ENCODE peak calls at places on chromosomes 12 and 14, in six cellular contexts. W is mesothelial cell of epicardium, R is body of pancreas, Z is fibroblast of pulmonary artery, B is endothelial cell, D is GM10248. J is an unnamed sample.

GRCh38 chr12:26117321-26117720 is 7.5 kb downstream of the BHLHE41 start:
- DNase-seq in W (no peak), R (no peak), Z (no peak), B (no peak), D (no peak), J (no peak)

GRCh38 chr12:10393291-10393690 is 3.5 kb upstream of the KLRK1 start:
- DNase-seq in W (no peak), R (no peak), Z (no peak), B (no peak), D (no peak), J (no peak)

GRCh38 chr12:130494736-130495135 is 157.0 kb downstream of the PIWIL1 start:
- DNase-seq in W (no peak), R (no peak), Z (no peak), B (no peak), D (no peak), J (no peak)

GRCh38 chr14:65318636-65319506 is 93.7 kb upstream of the FUT8 start:
- DNase-seq in W (no peak), R (no peak), Z (no peak), B (no peak), D (peak), J (no peak)

GRCh38 chr12:112843272-112843671 is 51.7 kb downstream of the RPH3A start:
- DNase-seq in W (peak), R (no peak), Z (no peak), B (no peak), D (no peak), J (no peak)

GRCh38 chr14:24430143-24430681 is 458 bp downstream of the KHNYN start:
- DNase-seq in W (no peak), R (peak), Z (peak), B (peak), D (peak), J (peak)

GRCh38 chr12:107951024-107951423 is 176.5 kb downstream of the ASCL4 start:
- DNase-seq in W (no peak), R (no peak), Z (no peak), B (no peak), D (no peak), J (no peak)

GRCh38 chr12:45343269-45344051 is 127.6 kb downstream of the ANO6 start:
- DNase-seq in W (no peak), R (no peak), Z (peak), B (no peak), D (no peak), J (peak)

GRCh38 chr14:59464651-59465569 is at the start of gene GPR135:
- DNase-seq in W (peak), R (peak), Z (peak), B (peak), D (peak), J (no peak)

GRCh38 chr12:8692573-8692972 is 5.2 kb upstream of the RIMKLB start:
- DNase-seq in W (no peak), R (no peak), Z (peak), B (peak), D (no peak), J (peak)

GRCh38 chr14:33647385-33647786 is 303.5 kb downstream of the EGLN3 start:
- DNase-seq in W (no peak), R (no peak), Z (peak), B (no peak), D (no peak), J (peak)

GRCh38 chr12:12266389-12266872 is 413 bp downstream of the LRP6 start:
- DNase-seq in W (no peak), R (peak), Z (no peak), B (peak), D (peak), J (no peak)

GRCh38 chr14:20624495-20625070 is 16.9 kb downstream of the OR6S1 start:
- DNase-seq in W (no peak), R (peak), Z (peak), B (peak), D (peak), J (peak)

GRCh38 chr12:67740706-67741105 is 92.2 kb downstream of the DYRK2 start:
- DNase-seq in W (no peak), R (no peak), Z (no peak), B (no peak), D (no peak), J (no peak)

GRCh38 chr14:28609228-28609828 is 157.3 kb upstream of the FOXG1 start:
- DNase-seq in W (peak), R (peak), Z (peak), B (peak), D (no peak), J (peak)

GRCh38 chr12:91741932-91742331 is 403.7 kb downstream of the BTG1 start:
- DNase-seq in W (no peak), R (no peak), Z (no peak), B (no peak), D (no peak), J (no peak)

GRCh38 chr12:6953417-6954315 is 2.5 kb downstream of the PTPN6 start:
- DNase-seq in W (no peak), R (no peak), Z (peak), B (peak), D (peak), J (no peak)

GRCh38 chr14:36085861-36086260 is 90.7 kb downstream of the PTCSC3 start:
- DNase-seq in W (no peak), R (no peak), Z (no peak), B (no peak), D (no peak), J (no peak)

GRCh38 chr14:56603648-56604047 is 24.1 kb downstream of the TMEM260 start:
- DNase-seq in W (no peak), R (no peak), Z (no peak), B (no peak), D (no peak), J (no peak)

GRCh38 chr12:14836336-14837210 is 6.8 kb downstream of the ART4 start:
- DNase-seq in W (no peak), R (no peak), Z (peak), B (no peak), D (no peak), J (peak)

GRCh38 chr14:30928462-30928861 is 54.1 kb downstream of the COCH start:
- DNase-seq in W (no peak), R (no peak), Z (peak), B (no peak), D (peak), J (no peak)

GRCh38 chr14:74271365-74271764 is 31.4 kb downstream of the ABCD4 start:
- DNase-seq in W (no peak), R (no peak), Z (no peak), B (no peak), D (no peak), J (no peak)

GRCh38 chr14:89618309-89618708 is 201.3 kb upstream of the FOXN3 start:
- DNase-seq in W (no peak), R (no peak), Z (peak), B (no peak), D (peak), J (peak)

GRCh38 chr12:45415393-45415817 is 199.5 kb downstream of the ANO6 start:
- DNase-seq in W (no peak), R (no peak), Z (peak), B (no peak), D (peak), J (peak)

GRCh38 chr12:10372534-10372931 is 17.3 kb downstream of the KLRK1 start:
- DNase-seq in W (no peak), R (no peak), Z (no peak), B (no peak), D (no peak), J (no peak)

GRCh38 chr12:26018926-26019325 is 60.4 kb downstream of the RASSF8 start:
- DNase-seq in W (no peak), R (no peak), Z (no peak), B (no peak), D (no peak), J (peak)

GRCh38 chr12:86683568-86683991 is 427.4 kb upstream of the MGAT4C start:
- DNase-seq in W (no peak), R (no peak), Z (peak), B (no peak), D (no peak), J (peak)

GRCh38 chr12:53700567-53700966 is 24.7 kb upstream of the ATP5MC2 start:
- DNase-seq in W (no peak), R (no peak), Z (no peak), B (no peak), D (no peak), J (no peak)

GRCh38 chr14:99174081-99174851 is 97.7 kb downstream of the BCL11B start:
- DNase-seq in W (no peak), R (no peak), Z (no peak), B (no peak), D (no peak), J (no peak)
- TF ChIP-seq CTCF in W (no peak), R (no peak), Z (no peak), B (no peak), D (no peak), J (no peak)

GRCh38 chr12:1634590-1635191 is 5.7 kb downstream of the WNT5B start:
- DNase-seq in W (peak), R (peak), Z (peak), B (peak), D (peak), J (peak)

GRCh38 chr12:1633459-1633858 is 4.4 kb downstream of the WNT5B start:
- DNase-seq in W (no peak), R (no peak), Z (no peak), B (no peak), D (no peak), J (no peak)

GRCh38 chr12:1632702-1633101 is 3.7 kb downstream of the WNT5B start:
- DNase-seq in W (no peak), R (no peak), Z (no peak), B (no peak), D (no peak), J (no peak)

GRCh38 chr12:1635656-1636055 is 6.6 kb downstream of the WNT5B start:
- DNase-seq in W (no peak), R (no peak), Z (no peak), B (no peak), D (no peak), J (no peak)

GRCh38 chr12:1634149-1634548 is 5.1 kb downstream of the WNT5B start:
- DNase-seq in W (no peak), R (no peak), Z (no peak), B (no peak), D (no peak), J (no peak)
- TF ChIP-seq CTCF in W (no peak), R (no peak), Z (no peak), B (no peak), D (no peak), J (no peak)

GRCh38 chr14:100665518-100666032 is 61.1 kb upstream of the DLK1 start:
- DNase-seq in W (no peak), R (peak), Z (no peak), B (no peak), D (no peak), J (peak)

GRCh38 chr14:100664234-100664633 is 62.5 kb upstream of the DLK1 start:
- DNase-seq in W (no peak), R (no peak), Z (no peak), B (no peak), D (no peak), J (no peak)

GRCh38 chr14:100662850-100663527 is 63.7 kb upstream of the DLK1 start:
- DNase-seq in W (peak), R (peak), Z (peak), B (peak), D (peak), J (peak)

GRCh38 chr14:100664841-100665425 is 61.8 kb upstream of the DLK1 start:
- DNase-seq in W (no peak), R (peak), Z (peak), B (no peak), D (no peak), J (no peak)

DNA sequence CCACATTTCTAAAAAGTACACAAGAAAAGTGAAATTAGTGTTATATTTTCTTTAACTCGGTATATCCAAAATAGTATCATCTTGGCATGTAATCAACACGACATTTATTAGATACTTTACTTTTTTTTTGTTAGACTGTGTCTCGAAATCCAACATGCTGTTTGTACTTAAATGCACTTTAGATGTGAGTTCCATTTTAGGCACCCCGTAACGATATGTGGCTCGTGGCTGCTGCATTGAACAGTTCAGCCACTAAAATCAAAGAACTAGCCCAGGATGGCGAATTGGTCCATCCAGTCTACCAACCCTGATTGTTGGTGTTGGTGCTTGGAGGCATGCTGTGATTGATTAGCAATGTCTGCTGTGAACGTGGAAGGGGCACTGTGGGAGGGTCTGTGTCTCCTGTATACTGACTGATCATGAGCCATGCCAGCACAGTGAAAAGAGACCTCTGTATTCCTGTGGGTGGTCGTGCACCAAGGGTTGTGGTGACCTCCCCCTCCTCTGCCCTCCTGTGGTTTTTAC is 63.1 kb upstream of the DLK1 start:
- DNase-seq in W (no peak), R (no peak), Z (no peak), B (no peak), D (no peak), J (no peak)
- TF ChIP-seq CTCF in W (peak), R (no peak), Z (no peak), B (peak), D (no peak), J (no peak)

DNA sequence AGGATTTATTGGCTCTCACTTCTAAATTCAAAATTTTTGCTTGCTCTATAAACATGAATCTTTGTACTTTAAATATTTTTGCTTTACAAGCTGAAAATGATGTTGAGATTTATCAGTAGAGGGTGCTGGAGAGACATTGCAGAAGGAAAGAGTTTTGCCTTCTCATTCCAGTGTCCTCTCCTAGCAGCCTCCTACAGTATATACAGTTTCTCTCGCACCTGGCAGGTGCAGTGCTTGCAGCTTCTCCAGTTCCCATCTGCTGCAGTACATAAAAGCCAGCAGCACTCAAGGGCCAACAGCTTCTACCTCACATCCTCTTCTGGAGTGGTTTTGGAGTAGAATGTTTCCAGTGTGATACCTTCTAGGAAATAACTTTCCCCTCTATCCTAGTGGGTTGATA is 601.8 kb upstream of the ATXN7L3B start:
- DNase-seq in W (no peak), R (no peak), Z (no peak), B (no peak), D (no peak), J (peak)
- TF ChIP-seq CTCF in W (no peak), R (peak), Z (no peak), B (no peak), D (no peak), J (peak)

DNA sequence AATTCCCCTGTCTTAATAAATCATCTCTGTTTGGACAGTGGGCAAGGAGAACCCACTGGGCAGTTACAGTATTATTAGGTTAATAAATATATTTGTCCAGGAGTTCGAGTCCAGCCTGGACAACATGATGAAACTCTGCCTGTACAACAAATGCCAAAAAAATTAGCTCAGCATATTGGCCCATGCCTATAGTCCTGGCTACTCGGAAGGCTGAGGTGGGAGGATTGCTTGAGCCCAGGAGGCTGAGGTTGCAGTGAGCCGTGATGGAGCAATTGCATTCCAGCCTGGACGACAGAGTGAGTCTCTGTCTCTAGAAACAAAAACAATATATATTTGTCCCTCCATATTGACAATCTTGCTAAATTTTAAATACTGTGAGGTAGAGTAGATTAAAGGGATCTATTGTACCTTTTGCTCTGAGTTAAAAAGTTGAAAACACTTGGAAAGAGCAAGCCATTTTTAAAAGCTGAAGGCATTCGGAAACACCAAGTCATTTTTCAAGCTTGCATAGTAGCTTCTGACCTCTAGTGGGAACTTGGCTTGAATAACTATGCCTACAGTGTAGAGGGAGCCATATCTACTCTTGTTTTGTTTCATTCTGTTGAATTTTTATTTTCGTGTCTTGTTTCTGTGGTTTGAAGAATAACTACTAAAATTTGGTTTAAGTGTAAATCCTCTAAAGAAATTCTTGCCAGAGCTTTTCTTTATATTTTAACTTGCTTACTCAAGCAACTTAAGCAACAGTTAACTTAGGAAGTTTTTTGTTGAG is 14.6 kb upstream of the EEA1 start:
- DNase-seq in W (no peak), R (no peak), Z (peak), B (no peak), D (no peak), J (no peak)
- TF ChIP-seq CTCF in W (no peak), R (no peak), Z (peak), B (no peak), D (peak), J (peak)

GRCh38 chr12:3205742-3206519 is 128.8 kb downstream of the TSPAN9 start:
- DNase-seq in W (no peak), R (peak), Z (no peak), B (no peak), D (no peak), J (peak)

GRCh38 chr12:3207174-3207573 is 130.0 kb downstream of the TSPAN9 start:
- DNase-seq in W (no peak), R (no peak), Z (no peak), B (no peak), D (no peak), J (no peak)

GRCh38 chr12:3206536-3207072 is 129.4 kb downstream of the TSPAN9 start:
- DNase-seq in W (no peak), R (no peak), Z (no peak), B (no peak), D (no peak), J (no peak)

GRCh38 chr12:3204716-3205617 is 127.8 kb downstream of the TSPAN9 start:
- DNase-seq in W (no peak), R (no peak), Z (no peak), B (no peak), D (no peak), J (no peak)

DNA sequence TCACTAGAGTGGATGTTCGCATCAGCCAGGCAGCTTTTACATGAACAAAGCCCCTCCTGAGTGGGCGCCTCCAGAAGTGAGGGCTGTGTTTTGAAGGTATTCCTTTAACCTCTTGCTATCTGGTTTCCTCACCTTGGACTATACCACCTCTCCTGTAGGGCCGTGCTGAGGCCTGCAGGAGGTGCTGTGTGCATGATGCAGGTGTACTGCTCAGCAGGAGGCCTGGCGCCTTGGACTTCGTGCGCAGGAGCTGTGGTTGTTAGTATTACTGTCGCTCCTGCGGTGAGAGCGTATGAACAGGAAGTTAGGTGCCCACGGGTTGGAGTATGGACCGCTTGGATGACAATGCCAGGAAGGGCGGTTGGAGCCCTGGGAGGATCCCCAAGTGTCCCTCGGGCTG is 130.7 kb downstream of the TSPAN9 start:
- DNase-seq in W (no peak), R (peak), Z (no peak), B (no peak), D (no peak), J (no peak)
- TF ChIP-seq CTCF in W (no peak), R (no peak), Z (peak), B (no peak), D (peak), J (peak)

DNA sequence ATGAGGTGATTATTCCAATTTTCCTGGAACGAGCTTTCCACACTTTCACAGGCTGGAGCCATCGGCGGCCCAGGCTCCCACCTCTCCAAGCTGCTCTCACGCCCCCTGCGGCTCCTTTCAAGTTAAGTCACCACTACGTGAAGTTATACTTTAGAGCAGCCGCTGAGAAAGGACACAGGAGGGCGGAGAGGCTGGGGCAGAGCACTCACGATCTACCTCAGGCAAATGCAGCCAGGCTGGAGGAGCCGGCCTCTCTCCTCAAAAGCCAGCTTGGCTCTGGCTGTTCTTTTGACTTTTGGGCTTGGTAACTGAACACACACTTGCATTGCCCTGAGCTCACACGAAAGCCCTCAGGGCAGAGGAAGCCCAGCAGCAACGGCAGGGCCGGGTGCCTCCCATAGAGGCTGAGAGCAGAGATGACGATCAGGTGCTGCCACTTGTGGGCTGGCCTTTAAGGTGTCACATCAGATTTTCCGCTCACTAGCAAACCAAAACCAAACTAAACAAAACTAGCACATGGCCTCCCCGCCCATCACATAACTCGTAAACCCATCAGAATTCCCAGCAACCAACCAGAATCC is 75.2 kb downstream of the PITPNM2 start:
- DNase-seq in W (peak), R (no peak), Z (no peak), B (no peak), D (peak), J (no peak)
- TF ChIP-seq CTCF in W (no peak), R (no peak), Z (no peak), B (no peak), D (no peak), J (no peak)

GRCh38 chr12:125185740-125186470 is 120.7 kb downstream of the AACS start:
- DNase-seq in W (peak), R (peak), Z (peak), B (peak), D (peak), J (peak)
- TF ChIP-seq CTCF in W (peak), R (peak), Z (no peak), B (peak), D (peak), J (peak)

GRCh38 chr12:51748235-51748634 is 100.3 kb downstream of the FIGNL2 start:
- DNase-seq in W (no peak), R (no peak), Z (no peak), B (no peak), D (no peak), J (no peak)
- TF ChIP-seq CTCF in W (no peak), R (no peak), Z (no peak), B (no peak), D (no peak), J (no peak)

GRCh38 chr12:116609715-116610114 is 50.5 kb downstream of the MAP1LC3B2 start:
- DNase-seq in W (no peak), R (no peak), Z (peak), B (peak), D (no peak), J (no peak)
- TF ChIP-seq CTCF in W (no peak), R (no peak), Z (peak), B (peak), D (peak), J (peak)

J was measured in bronchial epithelial cell.